ENCODE peak calls at places on chromosomes 7 and 10, in six cellular contexts. Z is A673, D is kidney, W is HCT116, N is stomach, H is lower lobe of right lung. U is an unnamed sample.

GRCh38 chr7:104040666-104041065 is 51.2 kb upstream of the RELN start:
- DNase-seq in Z (no peak), D (no peak), W (no peak), N (no peak), H (no peak), U (no peak)

GRCh38 chr10:46229144-46229563 is 57.6 kb upstream of the ANTXRL start:
- DNase-seq in Z (peak), D (no peak), W (no peak), N (peak), H (no peak), U (no peak)

GRCh38 chr7:30743371-30744074 is 8.4 kb upstream of the INMT start:
- DNase-seq in Z (no peak), D (no peak), W (no peak), N (no peak), H (no peak), U (peak)

GRCh38 chr7:5596046-5596895 is 172.6 kb upstream of the TNRC18 start:
- DNase-seq in Z (peak), D (peak), W (peak), N (peak), H (peak), U (peak)

GRCh38 chr10:27742926-27743735 is 2.5 kb downstream of the MKX start:
- DNase-seq in Z (peak), D (peak), W (no peak), N (peak), H (peak), U (no peak)

GRCh38 chr7:24756989-24757798 is at the start of gene GSDME:
- DNase-seq in Z (peak), D (peak), W (no peak), N (peak), H (peak), U (peak)

GRCh38 chr7:96069361-96069760 is 252.5 kb downstream of the SLC25A13 start:
- DNase-seq in Z (no peak), D (no peak), W (no peak), N (no peak), H (no peak), U (no peak)

GRCh38 chr7:46492460-46492859 is 571.4 kb upstream of the IGFBP3 start:
- DNase-seq in Z (no peak), D (no peak), W (no peak), N (no peak), H (no peak), U (no peak)

GRCh38 chr10:133165556-133166503 is 5.8 kb downstream of the KNDC1 start:
- DNase-seq in Z (no peak), D (no peak), W (no peak), N (no peak), H (peak), U (no peak)

DNA sequence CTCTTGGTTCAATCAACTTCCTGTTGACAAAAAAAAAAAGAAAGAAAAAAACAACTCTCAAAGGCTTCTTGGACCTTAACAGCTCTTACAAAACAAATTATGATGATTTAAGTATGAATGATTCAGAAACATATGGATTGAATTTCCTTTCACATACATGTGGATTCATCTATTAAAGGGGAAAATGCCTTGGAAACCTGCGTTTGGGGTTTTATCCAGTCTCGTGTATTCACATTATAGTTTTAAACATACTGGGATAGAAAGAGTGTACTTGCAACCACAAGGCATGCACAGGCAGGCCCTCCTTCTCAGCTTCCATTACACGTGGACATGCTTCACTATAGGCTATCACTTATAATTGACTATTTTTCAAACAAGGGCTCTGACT is 286.7 kb downstream of the INHBA start:
- DNase-seq in Z (no peak), D (no peak), W (no peak), N (no peak), H (no peak), U (peak)
- H3K27ac ChIP-seq in Z (no peak), D (no peak), W (no peak), N (no peak), H (no peak), U (no peak)

GRCh38 chr10:103067951-103068350 is 125.1 kb downstream of the NT5C2 start:
- DNase-seq in Z (no peak), D (no peak), W (no peak), N (no peak), H (no peak), U (no peak)

GRCh38 chr10:103066141-103067098 is 126.7 kb downstream of the NT5C2 start:
- DNase-seq in Z (no peak), D (no peak), W (no peak), N (no peak), H (no peak), U (no peak)

GRCh38 chr10:103057980-103058568 is 135.0 kb downstream of the NT5C2 start:
- DNase-seq in Z (no peak), D (no peak), W (no peak), N (no peak), H (no peak), U (no peak)

GRCh38 chr10:103067484-103067883 is 125.6 kb downstream of the NT5C2 start:
- DNase-seq in Z (no peak), D (no peak), W (no peak), N (no peak), H (no peak), U (no peak)

GRCh38 chr10:103062854-103063642 is 130.0 kb downstream of the NT5C2 start:
- DNase-seq in Z (no peak), D (no peak), W (no peak), N (no peak), H (no peak), U (no peak)
- TF ChIP-seq CTCF in Z (peak), D (no peak), W (peak), N (no peak), H (no peak), U (no peak)

DNA sequence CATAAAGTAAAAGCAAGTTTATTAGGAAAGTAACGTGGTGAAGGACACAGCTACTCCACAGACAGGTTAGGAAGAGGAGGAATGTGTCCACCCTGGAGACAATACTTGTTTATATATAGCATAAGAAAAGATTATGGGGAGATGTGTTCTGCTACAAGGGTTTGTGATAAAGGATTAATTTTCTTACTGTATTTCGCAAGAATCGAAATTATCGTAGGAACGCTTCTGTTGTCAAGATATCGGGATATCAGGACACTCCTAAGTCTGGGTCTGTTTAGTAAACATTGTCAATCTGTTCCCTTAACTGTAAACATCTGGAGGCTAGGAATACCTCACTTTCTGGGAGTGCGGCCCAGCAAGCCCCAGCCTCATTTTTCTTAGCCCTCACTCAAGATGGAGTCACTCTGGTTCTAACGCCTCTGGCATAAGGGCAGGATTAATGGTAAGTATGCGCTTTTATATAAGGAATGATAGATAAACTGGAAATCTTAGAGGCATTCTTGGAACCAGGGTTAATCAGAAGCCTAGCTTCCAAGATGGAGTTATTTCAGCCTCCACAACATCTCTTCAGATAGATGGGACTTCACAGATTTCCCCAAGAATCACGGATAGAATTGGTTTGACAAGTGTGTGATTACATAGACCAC is 30.0 kb upstream of the CCL24 start:
- DNase-seq in Z (no peak), D (no peak), W (no peak), N (no peak), H (no peak), U (no peak)
- H3K27ac ChIP-seq in Z (peak), D (no peak), W (no peak), N (peak), H (peak), U (no peak)

DNA sequence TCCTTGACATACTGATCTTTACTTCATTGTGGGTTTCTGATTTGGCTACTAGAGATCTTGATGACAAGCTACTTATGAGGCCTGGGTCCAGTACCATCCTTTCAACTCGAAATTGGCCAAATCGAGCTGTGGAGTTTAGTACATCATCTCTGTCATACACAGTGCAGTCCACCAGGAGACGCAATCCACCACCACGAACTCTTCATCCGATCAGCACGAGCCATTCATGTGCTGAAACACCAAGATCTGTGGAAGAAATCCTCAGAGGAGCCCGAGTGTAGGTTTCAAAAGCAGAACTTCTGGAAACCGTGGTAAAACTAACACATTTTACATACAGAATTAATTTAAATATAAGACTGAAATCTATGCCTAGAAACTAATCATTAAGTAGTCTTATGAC is 14.2 kb downstream of the DNAJC9 start:
- DNase-seq in Z (no peak), D (no peak), W (no peak), N (no peak), H (no peak), U (no peak)
- TF ChIP-seq CTCF in Z (peak), D (no peak), W (peak), N (no peak), H (no peak), U (no peak)

GRCh38 chr10:75633568-75633967 is 202.1 kb downstream of the LRMDA start:
- DNase-seq in Z (no peak), D (no peak), W (no peak), N (no peak), H (no peak), U (no peak)
- H3K27ac ChIP-seq in Z (no peak), D (no peak), W (no peak), N (no peak), H (no peak), U (no peak)

U was measured in RWPE1.